ENCODE peak calls at places on chromosomes 13 and 19, in seven cellular contexts. One of them, this sample, is unnamed.

GRCh38 chr13:78997902-78998654 is 339.1 kb upstream of the OBI1 start:
- DNase-seq in H9: no peak
- DNase-seq in mesendoderm: no peak
- DNase-seq in IMR-90: no peak
- DNase-seq in trophoblast cell: no peak
- DNase-seq in mesenchymal stem cell: no peak
- DNase-seq in H1: no peak
- DNase-seq in this sample: no peak

GRCh38 chr13:31887311-31887710 is 144.3 kb upstream of the FRY start:
- DNase-seq in H9: no peak
- DNase-seq in mesendoderm: no peak
- DNase-seq in IMR-90: peak; percentile 55
- DNase-seq in trophoblast cell: peak; percentile 50
- DNase-seq in mesenchymal stem cell: no peak
- DNase-seq in H1: no peak
- DNase-seq in this sample: no peak

GRCh38 chr19:29006057-29006735 is 206.8 kb downstream of the UQCRFS1 start:
- DNase-seq in H9: no peak
- DNase-seq in mesendoderm: no peak
- DNase-seq in IMR-90: peak; percentile 57
- DNase-seq in trophoblast cell: no peak
- DNase-seq in mesenchymal stem cell: no peak
- DNase-seq in H1: no peak
- DNase-seq in this sample: no peak

GRCh38 chr13:25286969-25287961 is at the start of gene MTMR6:
- DNase-seq in H9: peak; percentile 88
- DNase-seq in mesendoderm: peak; percentile 91
- DNase-seq in IMR-90: peak; percentile 82
- DNase-seq in trophoblast cell: peak; percentile 90
- DNase-seq in mesenchymal stem cell: peak; percentile 91
- DNase-seq in H1: peak; percentile 99
- DNase-seq in this sample: peak; percentile 85

GRCh38 chr13:112814905-112815585 is 125.2 kb downstream of the ATP11A start:
- DNase-seq in H9: no peak
- DNase-seq in mesendoderm: no peak
- DNase-seq in IMR-90: peak; percentile 44
- DNase-seq in trophoblast cell: no peak
- DNase-seq in mesenchymal stem cell: peak; percentile 15
- DNase-seq in H1: no peak
- DNase-seq in this sample: no peak

GRCh38 chr19:2808129-2808941 is 11.3 kb upstream of the ZNF554 start:
- DNase-seq in H9: no peak
- DNase-seq in mesendoderm: no peak
- DNase-seq in IMR-90: no peak
- DNase-seq in trophoblast cell: no peak
- DNase-seq in mesenchymal stem cell: no peak
- DNase-seq in H1: no peak
- DNase-seq in this sample: no peak

GRCh38 chr13:79227418-79227817 is 178.6 kb downstream of the RBM26 start:
- DNase-seq in H9: no peak
- DNase-seq in mesendoderm: no peak
- DNase-seq in IMR-90: no peak
- DNase-seq in trophoblast cell: no peak
- DNase-seq in mesenchymal stem cell: no peak
- DNase-seq in H1: no peak
- DNase-seq in this sample: no peak

GRCh38 chr13:97600438-97601080 is 166.6 kb downstream of the RAP2A start:
- DNase-seq in H9: no peak
- DNase-seq in mesendoderm: no peak
- DNase-seq in IMR-90: peak; percentile 80
- DNase-seq in trophoblast cell: peak; percentile 74
- DNase-seq in mesenchymal stem cell: peak; percentile 92
- DNase-seq in H1: no peak
- DNase-seq in this sample: no peak

GRCh38 chr19:10288662-10289166 is 1.0 kb upstream of the ICAM5 start:
- DNase-seq in H9: peak; percentile 84
- DNase-seq in mesendoderm: peak; percentile 67
- DNase-seq in IMR-90: peak; percentile 40
- DNase-seq in trophoblast cell: peak; percentile 39
- DNase-seq in mesenchymal stem cell: peak; percentile 50
- DNase-seq in H1: peak; percentile 79
- DNase-seq in this sample: no peak

GRCh38 chr19:46461537-46461936 is 9.8 kb downstream of the PNMA8A start:
- DNase-seq in H9: no peak
- DNase-seq in mesendoderm: no peak
- DNase-seq in IMR-90: no peak
- DNase-seq in trophoblast cell: no peak
- DNase-seq in mesenchymal stem cell: no peak
- DNase-seq in H1: no peak
- DNase-seq in this sample: no peak

GRCh38 chr13:101308247-101309013 is 107.9 kb downstream of the NALCN start:
- DNase-seq in H9: no peak
- DNase-seq in mesendoderm: no peak
- DNase-seq in IMR-90: no peak
- DNase-seq in trophoblast cell: peak; percentile 11
- DNase-seq in mesenchymal stem cell: no peak
- DNase-seq in H1: no peak
- DNase-seq in this sample: no peak

GRCh38 chr19:5074418-5074817 is 105.5 kb downstream of the KDM4B start:
- DNase-seq in H9: no peak
- DNase-seq in mesendoderm: no peak
- DNase-seq in IMR-90: no peak
- DNase-seq in trophoblast cell: no peak
- DNase-seq in mesenchymal stem cell: no peak
- DNase-seq in H1: no peak
- DNase-seq in this sample: no peak

GRCh38 chr19:15297416-15298224 is 34.7 kb downstream of the BRD4 start:
- DNase-seq in H9: no peak
- DNase-seq in mesendoderm: peak; percentile 90
- DNase-seq in IMR-90: peak; percentile 83
- DNase-seq in trophoblast cell: peak; percentile 60
- DNase-seq in mesenchymal stem cell: peak; percentile 69
- DNase-seq in H1: no peak
- DNase-seq in this sample: no peak

GRCh38 chr13:77779461-77780272 is 82.2 kb downstream of the SLAIN1 start:
- DNase-seq in H9: no peak
- DNase-seq in mesendoderm: peak; percentile 77
- DNase-seq in IMR-90: peak; percentile 74
- DNase-seq in trophoblast cell: peak; percentile 84
- DNase-seq in mesenchymal stem cell: peak; percentile 72
- DNase-seq in H1: no peak
- DNase-seq in this sample: peak; percentile 33

GRCh38 chr19:4866595-4867424 is 657 bp downstream of the PLIN3 start:
- DNase-seq in H9: peak; percentile 59
- DNase-seq in mesendoderm: peak; percentile 58
- DNase-seq in IMR-90: peak; percentile 28
- DNase-seq in trophoblast cell: peak; percentile 48
- DNase-seq in mesenchymal stem cell: peak; percentile 66
- DNase-seq in H1: peak; percentile 82
- DNase-seq in this sample: peak; percentile 47

GRCh38 chr13:31046711-31047279 is 114.3 kb downstream of the TEX26 start:
- DNase-seq in H9: no peak
- DNase-seq in mesendoderm: peak; percentile 21
- DNase-seq in IMR-90: peak; percentile 68
- DNase-seq in trophoblast cell: no peak
- DNase-seq in mesenchymal stem cell: peak; percentile 95
- DNase-seq in H1: no peak
- DNase-seq in this sample: no peak

GRCh38 chr13:109144693-109145437 is 515.5 kb downstream of the MYO16 start:
- DNase-seq in H9: no peak
- DNase-seq in mesendoderm: no peak
- DNase-seq in IMR-90: no peak
- DNase-seq in trophoblast cell: no peak
- DNase-seq in mesenchymal stem cell: peak; percentile 19
- DNase-seq in H1: no peak
- DNase-seq in this sample: no peak

GRCh38 chr19:9309974-9310446 is 372 bp upstream of the ZNF699 start:
- DNase-seq in H9: peak; percentile 95
- DNase-seq in mesendoderm: peak; percentile 97
- DNase-seq in IMR-90: peak; percentile 84
- DNase-seq in trophoblast cell: no peak
- DNase-seq in mesenchymal stem cell: peak; percentile 92
- DNase-seq in H1: peak; percentile 97
- DNase-seq in this sample: no peak

GRCh38 chr13:110421696-110422395 is 114.8 kb downstream of the COL4A2 start:
- DNase-seq in H9: no peak
- DNase-seq in mesendoderm: no peak
- DNase-seq in IMR-90: peak; percentile 90
- DNase-seq in trophoblast cell: no peak
- DNase-seq in mesenchymal stem cell: peak; percentile 95
- DNase-seq in H1: no peak
- DNase-seq in this sample: no peak

GRCh38 chr13:110424596-110425443 is 117.7 kb downstream of the COL4A2 start:
- DNase-seq in H9: no peak
- DNase-seq in mesendoderm: no peak
- DNase-seq in IMR-90: peak; percentile 68
- DNase-seq in trophoblast cell: no peak
- DNase-seq in mesenchymal stem cell: peak; percentile 94
- DNase-seq in H1: no peak
- DNase-seq in this sample: no peak

GRCh38 chr13:110421061-110421460 is 114.0 kb downstream of the COL4A2 start:
- DNase-seq in H9: no peak
- DNase-seq in mesendoderm: no peak
- DNase-seq in IMR-90: no peak
- DNase-seq in trophoblast cell: peak; percentile 63
- DNase-seq in mesenchymal stem cell: peak; percentile 53
- DNase-seq in H1: no peak
- DNase-seq in this sample: no peak

GRCh38 chr13:110423689-110424302 is 116.7 kb downstream of the COL4A2 start:
- DNase-seq in H9: no peak
- DNase-seq in mesendoderm: no peak
- DNase-seq in IMR-90: no peak
- DNase-seq in trophoblast cell: no peak
- DNase-seq in mesenchymal stem cell: no peak
- DNase-seq in H1: no peak
- DNase-seq in this sample: no peak

DNA sequence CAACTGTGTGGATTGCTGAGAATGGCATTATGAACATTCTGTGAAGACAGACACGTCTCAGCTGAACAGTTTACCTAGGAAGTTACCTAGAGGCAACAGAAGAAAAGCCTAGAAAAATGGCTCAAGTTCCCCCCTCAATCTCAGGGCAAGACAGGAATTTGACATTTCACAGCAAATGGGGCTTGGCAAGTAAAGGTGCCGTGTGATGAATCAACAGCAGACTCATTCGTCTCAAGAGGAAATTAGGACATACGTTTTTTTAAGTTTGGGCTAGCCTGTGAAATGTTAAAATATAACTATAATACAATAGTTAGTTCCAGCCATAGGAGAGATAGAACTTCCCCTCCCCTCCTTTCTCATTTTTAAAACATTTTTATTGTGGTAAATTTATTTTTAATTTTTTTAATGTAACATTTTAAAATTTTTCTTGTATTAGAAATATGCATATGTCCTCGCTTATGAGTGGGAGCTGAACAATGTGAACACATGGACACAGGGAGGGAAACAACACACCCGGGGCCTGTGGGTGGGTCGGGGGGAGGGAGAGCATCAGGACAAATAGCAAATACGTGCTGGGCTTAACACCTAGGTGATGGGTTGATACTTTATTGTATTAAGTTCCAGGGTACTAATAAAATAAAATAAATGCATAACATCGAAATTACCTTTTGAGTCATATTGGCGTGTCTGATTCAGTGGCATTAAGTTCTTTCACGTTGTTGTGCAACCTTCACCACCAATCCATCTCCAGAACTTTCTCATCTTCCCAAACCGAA is 116.0 kb downstream of the COL4A2 start:
- DNase-seq in H9: no peak
- DNase-seq in mesendoderm: no peak
- DNase-seq in IMR-90: no peak
- DNase-seq in trophoblast cell: peak; percentile 42
- DNase-seq in mesenchymal stem cell: peak; percentile 36
- DNase-seq in H1: no peak
- DNase-seq in this sample: no peak
- H2BK5ac ChIP-seq in H9: no peak overlapping the region
- H2BK5ac ChIP-seq in mesendoderm: no peak overlapping the region
- H2BK5ac ChIP-seq in IMR-90: peak overlapping the region; percentile 48
- H2BK5ac ChIP-seq in trophoblast cell: no peak overlapping the region
- H2BK5ac ChIP-seq in mesenchymal stem cell: peak overlapping the region; percentile 63
- H2BK5ac ChIP-seq in H1: no peak overlapping the region
- H2BK5ac ChIP-seq in this sample: no peak overlapping the region

DNA sequence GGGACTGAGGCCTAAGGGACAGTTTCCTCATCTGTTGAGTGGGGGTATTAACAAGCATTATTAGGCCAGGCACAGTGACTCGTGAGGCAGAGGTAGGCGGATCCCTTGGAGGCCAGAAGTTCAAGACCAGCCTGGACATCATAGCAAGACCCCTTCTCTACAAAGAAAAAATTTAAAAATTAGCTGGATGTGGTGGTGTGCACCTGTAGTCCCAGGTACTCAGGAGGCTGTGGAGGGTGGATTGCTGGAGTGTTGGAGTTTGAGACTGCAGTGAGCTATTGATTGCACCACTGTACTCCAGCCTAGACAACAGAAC is 11.3 kb upstream of the FOSB start:
- DNase-seq in H9: no peak
- DNase-seq in mesendoderm: no peak
- DNase-seq in IMR-90: no peak
- DNase-seq in trophoblast cell: no peak
- DNase-seq in mesenchymal stem cell: no peak
- DNase-seq in H1: no peak
- DNase-seq in this sample: no peak
- H3K18ac ChIP-seq in H9: peak overlapping the region; percentile 91
- H3K18ac ChIP-seq in mesendoderm: no peak overlapping the region
- H3K18ac ChIP-seq in IMR-90: no peak overlapping the region
- H3K18ac ChIP-seq in trophoblast cell: peak overlapping the region; percentile 76
- H3K18ac ChIP-seq in mesenchymal stem cell: peak overlapping the region; percentile 77
- H3K18ac ChIP-seq in H1: no peak overlapping the region
- H3K18ac ChIP-seq in this sample: no peak overlapping the region

DNA sequence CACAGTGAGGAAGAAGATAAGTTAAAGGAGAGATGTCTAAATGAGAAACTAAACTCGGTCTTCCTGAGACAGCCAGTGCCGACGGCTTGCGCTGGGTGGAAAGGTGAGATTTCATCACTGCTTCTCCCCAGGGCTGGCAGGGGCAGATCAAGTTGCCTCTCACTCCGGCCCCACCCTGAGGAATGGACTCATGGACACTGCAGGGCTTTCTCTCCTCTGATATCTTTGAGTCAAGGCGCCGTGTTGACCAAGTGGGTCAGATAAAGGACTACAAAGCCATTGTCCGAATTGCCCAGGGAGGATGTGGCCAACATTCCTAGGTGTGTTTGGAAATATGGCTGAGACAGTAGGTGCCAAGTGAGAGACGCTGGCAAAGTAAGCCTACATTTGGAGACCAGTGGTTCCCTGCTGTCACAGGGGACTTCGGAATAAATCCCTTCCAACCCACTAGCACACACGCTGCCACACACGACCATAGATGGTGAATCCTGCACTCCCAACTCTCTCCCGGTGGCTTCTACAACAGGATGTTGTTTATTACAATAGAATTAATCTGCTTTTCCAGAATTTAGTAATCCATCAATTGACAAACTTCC is 156.5 kb upstream of the TSC22D1 start:
- DNase-seq in H9: no peak
- DNase-seq in mesendoderm: peak; percentile 68
- DNase-seq in IMR-90: no peak
- DNase-seq in trophoblast cell: peak; percentile 69
- DNase-seq in mesenchymal stem cell: no peak
- DNase-seq in H1: no peak
- DNase-seq in this sample: no peak
- H2BK5ac ChIP-seq in H9: no peak overlapping the region
- H2BK5ac ChIP-seq in mesendoderm: no peak overlapping the region
- H2BK5ac ChIP-seq in IMR-90: no peak overlapping the region
- H2BK5ac ChIP-seq in trophoblast cell: no peak overlapping the region
- H2BK5ac ChIP-seq in mesenchymal stem cell: no peak overlapping the region
- H2BK5ac ChIP-seq in H1: no peak overlapping the region
- H2BK5ac ChIP-seq in this sample: no peak overlapping the region

GRCh38 chr19:48168689-48169088 is 1.5 kb downstream of the LIG1 start:
- DNase-seq in H9: no peak
- DNase-seq in mesendoderm: no peak
- DNase-seq in IMR-90: no peak
- DNase-seq in trophoblast cell: no peak
- DNase-seq in mesenchymal stem cell: no peak
- DNase-seq in H1: no peak
- DNase-seq in this sample: no peak
- H3K18ac ChIP-seq in H9: no peak overlapping the region
- H3K18ac ChIP-seq in mesendoderm: no peak overlapping the region
- H3K18ac ChIP-seq in IMR-90: no peak overlapping the region
- H3K18ac ChIP-seq in trophoblast cell: no peak overlapping the region
- H3K18ac ChIP-seq in mesenchymal stem cell: no peak overlapping the region
- H3K18ac ChIP-seq in H1: no peak overlapping the region
- H3K18ac ChIP-seq in this sample: no peak overlapping the region